ENCODE peak calls at places on chromosomes 5 and 9, in nine cellular contexts. N, T, K, F, M, W, P, C and O are unnamed samples.

GRCh38 chr9:93138171-93138764 is 4.2 kb upstream of the NINJ1 start:
- DNase-seq in N (no peak), T (no peak), K (no peak), F (no peak), M (no peak), W (no peak), P (no peak), C (no peak), O (no peak)

GRCh38 chr5:159094745-159095144 is 5.0 kb downstream of the EBF1 start:
- DNase-seq in N (peak; percentile 74), T (peak; percentile 94), K (peak; percentile 58), F (peak; percentile 54), M (peak; percentile 93), W (peak; percentile 79), P (no peak), C (peak; percentile 95), O (no peak)

GRCh38 chr9:80147866-80148265 is 576.1 kb downstream of the TLE4 start:
- DNase-seq in N (no peak), T (peak; percentile 19), K (no peak), F (no peak), M (no peak), W (no peak), P (no peak), C (no peak), O (no peak)

GRCh38 chr5:72280655-72281069 is 39.4 kb downstream of the MRPS27 start:
- DNase-seq in N (no peak), T (peak; percentile 26), K (peak; percentile 31), F (no peak), M (peak; percentile 33), W (no peak), P (peak; percentile 42), C (peak; percentile 70), O (no peak)

GRCh38 chr9:121700165-121700830 is 48.9 kb downstream of the DAB2IP start:
- DNase-seq in N (peak; percentile 58), T (peak; percentile 47), K (peak; percentile 29), F (peak; percentile 74), M (peak; percentile 41), W (peak; percentile 65), P (no peak), C (peak; percentile 48), O (peak; percentile 77)

GRCh38 chr5:81631124-81631523 is 119.8 kb downstream of the SSBP2 start:
- DNase-seq in N (no peak), T (no peak), K (peak; percentile 22), F (no peak), M (no peak), W (no peak), P (peak; percentile 72), C (no peak), O (no peak)

GRCh38 chr9:126671983-126672382 is 58.3 kb downstream of the LMX1B start:
- DNase-seq in N (no peak), T (no peak), K (no peak), F (no peak), M (no peak), W (no peak), P (no peak), C (no peak), O (no peak)

GRCh38 chr5:56480305-56481146 is 247.4 kb upstream of the ANKRD55 start:
- DNase-seq in N (peak; percentile 47), T (no peak), K (peak; percentile 66), F (peak; percentile 43), M (no peak), W (peak; percentile 74), P (peak; percentile 94), C (peak; percentile 42), O (no peak)

GRCh38 chr9:95819636-95820035 is 55.9 kb upstream of the ERCC6L2 start:
- DNase-seq in N (no peak), T (no peak), K (no peak), F (no peak), M (no peak), W (no peak), P (no peak), C (no peak), O (no peak)